ENCODE peak calls at places on chromosomes 12 and 14, in ten cellular contexts. S is stimulated activated CD4-positive, alpha-beta T cell treated with anti-CD3 and anti-CD28 coated beads, Interleukin-4, amount 100 ng/mL, for 48 hours; H is kidney tubule cell; A is SHP77; K is A549; I is CD8-positive, alpha-beta T cell; B is NCI-H1105 treated with DMSO at 0.1 percent for 48 hours; T is activated CD4-positive, alpha-beta T cell treated with anti-CD3 and anti-CD28 coated beads, Interleukin-2, amount 50 U/mL, for 1 hour; R is GM12865; Y is stimulated activated naive B cell treated with anti-CD40 and anti-IgM and Interleukin-4, amounts not matched to agents 10 μg/mL and 1 μg/mL and 100 μg/mL, for 72 hours. U is an unnamed sample.

GRCh38 chr14:75989134-75989533 is 3.6 kb downstream of the IFT43 start:
- DNase-seq in S (no peak), H (peak), A (no peak), K (peak), I (no peak), B (no peak), T (no peak), R (no peak), Y (no peak), U (no peak)

GRCh38 chr12:131444220-131445164 is 266.4 kb upstream of the SFSWAP start:
- DNase-seq in S (no peak), H (no peak), A (no peak), K (no peak), I (peak), B (no peak), T (no peak), R (no peak), Y (no peak), U (no peak)

GRCh38 chr12:51818086-51818485 is 30.4 kb downstream of the FIGNL2 start:
- DNase-seq in S (no peak), H (no peak), A (no peak), K (no peak), I (no peak), B (no peak), T (no peak), R (no peak), Y (no peak), U (no peak)

GRCh38 chr14:23452237-23452636 is 16.8 kb upstream of the MYH7 start:
- DNase-seq in S (no peak), H (no peak), A (no peak), K (no peak), I (no peak), B (no peak), T (no peak), R (no peak), Y (no peak), U (no peak)

GRCh38 chr12:80053048-80053790 is 46.1 kb upstream of the OTOGL start:
- DNase-seq in S (no peak), H (no peak), A (no peak), K (no peak), I (no peak), B (no peak), T (no peak), R (no peak), Y (no peak), U (no peak)

GRCh38 chr14:23865502-23865901 is 88.1 kb upstream of the DHRS4 start:
- DNase-seq in S (no peak), H (no peak), A (no peak), K (no peak), I (no peak), B (no peak), T (no peak), R (no peak), Y (no peak), U (peak)

GRCh38 chr14:59997496-59997895 is 77.6 kb downstream of the LRRC9 start:
- DNase-seq in S (no peak), H (no peak), A (no peak), K (no peak), I (no peak), B (peak), T (no peak), R (no peak), Y (no peak), U (peak)

GRCh38 chr14:95526483-95527391 is 8.1 kb upstream of the GLRX5 start:
- DNase-seq in S (no peak), H (no peak), A (no peak), K (no peak), I (no peak), B (no peak), T (no peak), R (no peak), Y (no peak), U (no peak)

GRCh38 chr14:24194873-24195185 is 412 bp downstream of the TM9SF1 start:
- DNase-seq in S (no peak), H (no peak), A (no peak), K (no peak), I (no peak), B (no peak), T (no peak), R (no peak), Y (no peak), U (no peak)

GRCh38 chr12:25977047-25977446 is 18.6 kb downstream of the RASSF8 start:
- DNase-seq in S (no peak), H (peak), A (no peak), K (no peak), I (no peak), B (peak), T (no peak), R (no peak), Y (no peak), U (no peak)

GRCh38 chr14:22896351-22896750 is 13.3 kb downstream of the REM2 start:
- DNase-seq in S (no peak), H (no peak), A (no peak), K (no peak), I (no peak), B (peak), T (no peak), R (no peak), Y (no peak), U (no peak)

GRCh38 chr14:67232066-67232465 is 9.2 kb upstream of the PALS1 start:
- DNase-seq in S (no peak), H (no peak), A (no peak), K (no peak), I (no peak), B (no peak), T (no peak), R (no peak), Y (no peak), U (no peak)

GRCh38 chr12:11598900-11599299 is 50.6 kb upstream of the ETV6 start:
- DNase-seq in S (no peak), H (no peak), A (no peak), K (no peak), I (no peak), B (no peak), T (no peak), R (no peak), Y (no peak), U (no peak)

GRCh38 chr12:27292718-27293117 is 39.9 kb upstream of the BMAL2 start:
- DNase-seq in S (no peak), H (no peak), A (no peak), K (no peak), I (no peak), B (no peak), T (no peak), R (no peak), Y (no peak), U (peak)

GRCh38 chr12:26704214-26704613 is 128.8 kb downstream of the ITPR2 start:
- DNase-seq in S (no peak), H (no peak), A (no peak), K (no peak), I (no peak), B (no peak), T (no peak), R (no peak), Y (no peak), U (no peak)